ENCODE peak calls at places on chromosome 18, in ten cellular contexts. V is H9; S is NCI-H460; K is left cardiac atrium; J is T-helper 1 cell; B is ELF-1; I is NCI-H774; C is GM23248; R is activated naive CD8-positive, alpha-beta T cell treated with anti-CD3 and anti-CD28 coated beads, Interleukin-2, amount 50 U/mL, for 24 hours; Y is activated CD8-positive, alpha-beta memory T cell treated with anti-CD3 and anti-CD28 coated beads, Interleukin-2, amount 10 ng/mL, durations not matched to agents 7 days and 5 days. D is an unnamed sample.
A peak's percentile ranks its signal among the peaks of the same experiment; 100 is the strongest.

GRCh38 chr18:8097942-8098341 is 511.3 kb upstream of the RAB12 start:
- DNase-seq in V (no peak), S (no peak), K (no peak), J (no peak), B (no peak), I (no peak), C (no peak), R (no peak), Y (no peak), D (no peak)

GRCh38 chr18:45250479-45250878 is 364.8 kb upstream of the SLC14A2 start:
- DNase-seq in V (no peak), S (no peak), K (peak; percentile 26), J (no peak), B (no peak), I (no peak), C (no peak), R (no peak), Y (no peak), D (no peak)

GRCh38 chr18:21943456-21943855 is 202.9 kb downstream of the MIB1 start:
- DNase-seq in V (no peak), S (no peak), K (no peak), J (no peak), B (no peak), I (no peak), C (no peak), R (no peak), Y (no peak), D (no peak)

GRCh38 chr18:45050712-45051639 is 370.3 kb downstream of the SETBP1 start:
- DNase-seq in V (no peak), S (peak; percentile 44), K (no peak), J (no peak), B (no peak), I (no peak), C (peak; percentile 88), R (no peak), Y (no peak), D (no peak)

GRCh38 chr18:36629095-36629604 is 199.7 kb downstream of the TPGS2 start:
- DNase-seq in V (no peak), S (no peak), K (no peak), J (no peak), B (no peak), I (no peak), C (no peak), R (no peak), Y (no peak), D (no peak)

GRCh38 chr18:62301322-62301721 is 23.8 kb upstream of the TNFRSF11A start:
- DNase-seq in V (no peak), S (no peak), K (no peak), J (no peak), B (no peak), I (no peak), C (no peak), R (no peak), Y (no peak), D (no peak)

GRCh38 chr18:79585395-79586370 is 93.9 kb upstream of the CTDP1 start:
- DNase-seq in V (peak; percentile 20), S (no peak), K (peak; percentile 10), J (no peak), B (no peak), I (no peak), C (no peak), R (no peak), Y (no peak), D (no peak)

GRCh38 chr18:76450912-76451421 is 44.1 kb downstream of the ZNF516 start:
- DNase-seq in V (peak; percentile 51), S (peak; percentile 5), K (peak; percentile 74), J (no peak), B (peak; percentile 58), I (no peak), C (peak; percentile 77), R (peak; percentile 55), Y (peak; percentile 37), D (no peak)

GRCh38 chr18:9681217-9681616 is 26.9 kb upstream of the RAB31 start:
- DNase-seq in V (no peak), S (no peak), K (no peak), J (no peak), B (no peak), I (no peak), C (no peak), R (no peak), Y (no peak), D (no peak)

D was measured in nucleus accumbens.